ENCODE peak calls at places on chromosomes 4 and X, in four cellular contexts. D is Right ventricle myocardium inferior, I is NCI-H2107, X is IMR-90. K is an unnamed sample.

GRCh38 chr4:123291329-123291728 is 105.3 kb upstream of the SPRY1 start:
- DNase-seq in D (no peak), I (no peak), X (no peak), K (no peak)

GRCh38 chr4:27973056-27973455 is 1112.4 kb downstream of the STIM2 start:
- DNase-seq in D (no peak), I (no peak), X (no peak), K (no peak)

GRCh38 chr4:161577604-161578301 is 586.0 kb downstream of the FSTL5 start:
- DNase-seq in D (no peak), I (no peak), X (peak), K (no peak)

GRCh38 chrX:40878821-40879571 is 143.7 kb upstream of the MED14 start:
- DNase-seq in D (no peak), I (no peak), X (no peak), K (no peak)

GRCh38 chrX:68669094-68669830 is 21.8 kb downstream of the STARD8 start:
- DNase-seq in D (no peak), I (no peak), X (no peak), K (no peak)

GRCh38 chrX:18630956-18631355 is 41.0 kb downstream of the RS1 start:
- DNase-seq in D (no peak), I (no peak), X (no peak), K (no peak)

GRCh38 chr4:181504846-181505374 is 738.3 kb upstream of the TENM3 start:
- DNase-seq in D (no peak), I (peak), X (no peak), K (no peak)

GRCh38 chr4:73133784-73134183 is 64.3 kb upstream of the COX18 start:
- DNase-seq in D (no peak), I (no peak), X (no peak), K (no peak)

GRCh38 chr4:16626945-16627344 is 271.5 kb downstream of the LDB2 start:
- DNase-seq in D (no peak), I (no peak), X (peak), K (no peak)

GRCh38 chr4:171519457-171519856 is 293.7 kb upstream of the GALNTL6 start:
- DNase-seq in D (no peak), I (no peak), X (no peak), K (no peak)

GRCh38 chr4:149145803-149146202 is 669.8 kb downstream of the IQCM start:
- DNase-seq in D (no peak), I (no peak), X (peak), K (no peak)

GRCh38 chrX:53266175-53266574 is 15.2 kb downstream of the IQSEC2 start:
- DNase-seq in D (no peak), I (no peak), X (no peak), K (no peak)

GRCh38 chrX:147675819-147676218 is 235.9 kb upstream of the FMR1 start:
- DNase-seq in D (no peak), I (no peak), X (no peak), K (no peak)

GRCh38 chr4:39390603-39391002 is 16.1 kb upstream of the KLB start:
- DNase-seq in D (no peak), I (no peak), X (no peak), K (no peak)

GRCh38 chr4:138005486-138005885 is 236.7 kb downstream of the SLC7A11 start:
- DNase-seq in D (no peak), I (no peak), X (no peak), K (no peak)

GRCh38 chrX:40773188-40773587 is 37.8 kb upstream of the MED14 start:
- DNase-seq in D (no peak), I (no peak), X (no peak), K (no peak)

GRCh38 chr4:1727117-1728031 is 6.1 kb downstream of the TACC3 start:
- DNase-seq in D (peak), I (no peak), X (peak), K (no peak)

GRCh38 chr4:39043697-39044363 is 11.6 kb upstream of the TMEM156 start:
- DNase-seq in D (no peak), I (no peak), X (peak), K (peak)

GRCh38 chr4:2042947-2043395 is 16.2 kb upstream of the NAT8L start:
- DNase-seq in D (no peak), I (no peak), X (no peak), K (no peak)

GRCh38 chrX:11908371-11908770 is 150.3 kb downstream of the MSL3 start:
- DNase-seq in D (no peak), I (no peak), X (no peak), K (peak)

GRCh38 chr4:187667095-187667494 is 328.5 kb upstream of the ZFP42 start:
- DNase-seq in D (no peak), I (no peak), X (no peak), K (no peak)

GRCh38 chrX:72117636-72118215 is 14.0 kb downstream of the RTL5 start:
- DNase-seq in D (no peak), I (no peak), X (no peak), K (no peak)

GRCh38 chr4:139975830-139976272 is 178.1 kb downstream of the MAML3 start:
- DNase-seq in D (no peak), I (no peak), X (peak), K (no peak)

GRCh38 chr4:3772632-3773031 is 6.4 kb downstream of the ADRA2C start:
- DNase-seq in D (no peak), I (no peak), X (no peak), K (no peak)

GRCh38 chr4:87116230-87116629 is 104.2 kb downstream of the KLHL8 start:
- DNase-seq in D (no peak), I (no peak), X (no peak), K (no peak)

GRCh38 chrX:53284684-53285447 is 3.5 kb upstream of the IQSEC2 start:
- DNase-seq in D (no peak), I (peak), X (peak), K (no peak)

GRCh38 chr4:171390626-171391025 is 422.6 kb upstream of the GALNTL6 start:
- DNase-seq in D (no peak), I (no peak), X (no peak), K (peak)

GRCh38 chr4:148044889-148045352 is 313.0 kb downstream of the ARHGAP10 start:
- DNase-seq in D (no peak), I (no peak), X (no peak), K (no peak)

GRCh38 chrX:45592067-45592466 is 391.4 kb upstream of the DIPK2B start:
- DNase-seq in D (no peak), I (no peak), X (peak), K (no peak)

GRCh38 chr4:31088600-31089230 is 368.5 kb downstream of the PCDH7 start:
- DNase-seq in D (no peak), I (no peak), X (peak), K (no peak)

GRCh38 chrX:10729000-10729399 is 108.6 kb upstream of the MID1 start:
- DNase-seq in D (no peak), I (no peak), X (no peak), K (no peak)

GRCh38 chr4:133982533-133983224 is 218.9 kb downstream of the PABPC4L start:
- DNase-seq in D (no peak), I (no peak), X (peak), K (no peak)

GRCh38 chr4:129064717-129065116 is 28.6 kb downstream of the SCLT1 start:
- DNase-seq in D (no peak), I (no peak), X (peak), K (no peak)

GRCh38 chr4:55635282-55635681 is 816 bp downstream of the NMU start:
- DNase-seq in D (no peak), I (no peak), X (no peak), K (no peak)

GRCh38 chrX:18973527-18974192 is 10.3 kb downstream of the PHKA2 start:
- DNase-seq in D (no peak), I (no peak), X (no peak), K (peak)

GRCh38 chrX:19964017-19964710 is 26.7 kb downstream of the BCLAF3 start:
- DNase-seq in D (no peak), I (no peak), X (no peak), K (no peak)

GRCh38 chrX:2767631-2768455 is 16.0 kb downstream of the XG start:
- DNase-seq in D (no peak), I (no peak), X (peak), K (no peak)

K was measured in NCI-H526.